ENCODE peak calls at places on chromosomes 2 and 18, in ten cellular contexts. U, Z, M, Y, B, A, D, H, L and G are unnamed samples.
A peak's percentile ranks its signal among the peaks of the same experiment; 100 is the strongest.

GRCh38 chr2:19667085-19667484 is 234.7 kb downstream of the TTC32 start:
- DNase-seq in U (no peak), Z (no peak), M (no peak), Y (no peak), B (peak; percentile 76), A (no peak), D (no peak), H (peak; percentile 7), L (peak; percentile 75), G (no peak)

GRCh38 chr18:11167778-11168177 is 18.4 kb upstream of the PIEZO2 start:
- DNase-seq in U (no peak), Z (no peak), M (no peak), Y (no peak), B (peak; percentile 35), A (no peak), D (no peak), H (peak; percentile 13), L (no peak), G (no peak)

GRCh38 chr2:144983107-144983506 is 463.2 kb upstream of the ZEB2 start:
- DNase-seq in U (no peak), Z (no peak), M (no peak), Y (no peak), B (no peak), A (no peak), D (no peak), H (no peak), L (no peak), G (no peak)

GRCh38 chr18:46009158-46009866 is 42.2 kb upstream of the EPG5 start:
- DNase-seq in U (no peak), Z (no peak), M (no peak), Y (no peak), B (no peak), A (no peak), D (no peak), H (no peak), L (no peak), G (no peak)

GRCh38 chr2:57701391-57701791 is 345.2 kb upstream of the VRK2 start:
- DNase-seq in U (no peak), Z (no peak), M (no peak), Y (no peak), B (no peak), A (no peak), D (no peak), H (no peak), L (no peak), G (no peak)

GRCh38 chr18:32469190-32469611 is 1.5 kb downstream of the GAREM1 start:
- DNase-seq in U (no peak), Z (no peak), M (peak; percentile 14), Y (peak; percentile 51), B (peak; percentile 43), A (no peak), D (peak; percentile 13), H (no peak), L (peak; percentile 23), G (no peak)

GRCh38 chr18:69257861-69258458 is 142.7 kb upstream of the DOK6 start:
- DNase-seq in U (no peak), Z (peak; percentile 43), M (peak; percentile 29), Y (no peak), B (peak; percentile 93), A (no peak), D (no peak), H (peak; percentile 16), L (peak; percentile 28), G (no peak)

GRCh38 chr2:98730851-98731708 is at the start of gene MGAT4A:
- DNase-seq in U (peak; percentile 47), Z (no peak), M (no peak), Y (peak; percentile 69), B (peak; percentile 47), A (peak; percentile 92), D (peak; percentile 88), H (no peak), L (peak; percentile 59), G (no peak)

GRCh38 chr2:141528990-141529389 is 601.8 kb downstream of the LRP1B start:
- DNase-seq in U (no peak), Z (no peak), M (no peak), Y (no peak), B (no peak), A (no peak), D (no peak), H (no peak), L (no peak), G (no peak)

GRCh38 chr2:39696072-39696471 is 30.4 kb downstream of the TMEM178A start:
- DNase-seq in U (no peak), Z (peak; percentile 21), M (peak; percentile 82), Y (no peak), B (peak; percentile 83), A (no peak), D (no peak), H (peak; percentile 80), L (no peak), G (no peak)

GRCh38 chr2:133314761-133315160 is 253.5 kb downstream of the NCKAP5 start:
- DNase-seq in U (no peak), Z (no peak), M (no peak), Y (no peak), B (no peak), A (no peak), D (no peak), H (no peak), L (no peak), G (no peak)

GRCh38 chr2:226793615-226794014 is 6.0 kb downstream of the IRS1 start:
- DNase-seq in U (no peak), Z (no peak), M (no peak), Y (no peak), B (no peak), A (no peak), D (no peak), H (no peak), L (no peak), G (no peak)

GRCh38 chr18:45611943-45612342 is 3.3 kb upstream of the SLC14A2 start:
- DNase-seq in U (no peak), Z (no peak), M (no peak), Y (no peak), B (no peak), A (no peak), D (no peak), H (no peak), L (no peak), G (no peak)

GRCh38 chr18:35089382-35089781 is 48.2 kb downstream of the MAPRE2 start:
- DNase-seq in U (no peak), Z (no peak), M (no peak), Y (no peak), B (no peak), A (no peak), D (no peak), H (no peak), L (no peak), G (no peak)

GRCh38 chr18:70243545-70243944 is 38.1 kb upstream of the RTTN start:
- DNase-seq in U (no peak), Z (no peak), M (no peak), Y (no peak), B (no peak), A (no peak), D (no peak), H (no peak), L (peak; percentile 73), G (no peak)

DNA sequence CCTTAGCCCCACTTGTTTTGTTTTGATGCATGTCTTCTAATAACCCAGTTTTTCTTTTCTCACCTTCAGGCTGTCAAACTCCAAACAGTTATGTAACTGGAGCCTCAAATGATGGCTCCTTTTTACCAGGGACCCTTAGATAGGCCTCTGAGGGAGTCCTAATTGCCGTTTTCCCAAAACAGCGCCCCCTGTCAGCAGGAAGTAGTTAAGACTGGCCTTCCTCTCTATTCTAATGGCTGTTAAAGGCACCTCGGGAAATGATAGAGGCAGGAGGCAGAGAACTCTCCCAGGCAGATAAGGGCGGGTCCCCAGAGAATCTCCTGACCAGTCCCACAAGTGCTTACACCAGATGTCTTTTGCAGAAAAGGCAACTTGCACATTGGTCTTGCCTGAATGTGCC is 123.2 kb downstream of the KCNS3 start:
- DNase-seq in U (no peak), Z (no peak), M (no peak), Y (no peak), B (no peak), A (no peak), D (no peak), H (no peak), L (no peak), G (no peak)
- TF ChIP-seq CTCF in U (peak; percentile 18), Z (peak; percentile 34), M (no peak), Y (no peak), B (no peak), A (no peak), D (peak; percentile 10), H (peak; percentile 7), L (peak; percentile 31), G (peak; percentile 28)

DNA sequence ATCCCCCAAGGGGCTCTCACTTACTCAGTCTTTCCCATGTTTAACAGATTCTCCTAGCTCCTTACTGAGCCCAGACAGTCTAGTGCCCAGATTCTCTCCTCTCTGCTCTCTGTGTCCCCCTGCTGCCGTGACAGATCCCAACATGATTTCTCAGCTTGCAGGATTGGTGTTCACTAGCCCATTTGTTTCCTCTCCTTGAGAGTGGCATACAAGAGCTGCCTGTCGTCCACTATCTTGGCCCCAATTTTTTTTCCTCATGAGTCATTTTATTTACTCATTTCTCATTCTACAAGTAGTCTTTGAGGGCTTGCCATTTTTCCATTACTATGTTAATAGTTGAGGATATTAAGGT is 199.9 kb upstream of the FN1 start:
- DNase-seq in U (no peak), Z (no peak), M (no peak), Y (no peak), B (peak; percentile 71), A (no peak), D (no peak), H (no peak), L (peak; percentile 84), G (no peak)
- TF ChIP-seq CTCF in U (no peak), Z (peak; percentile 25), M (peak; percentile 13), Y (no peak), B (peak; percentile 26), A (no peak), D (no peak), H (peak; percentile 37), L (peak; percentile 55), G (peak; percentile 55)

GRCh38 chr2:50863218-50863617 is 168.7 kb downstream of the NRXN1 start:
- DNase-seq in U (no peak), Z (no peak), M (no peak), Y (no peak), B (no peak), A (no peak), D (no peak), H (no peak), L (no peak), G (no peak)

GRCh38 chr2:50856112-50856511 is 175.8 kb downstream of the NRXN1 start:
- DNase-seq in U (no peak), Z (no peak), M (no peak), Y (no peak), B (peak; percentile 12), A (no peak), D (no peak), H (no peak), L (no peak), G (no peak)

GRCh38 chr2:50863856-50864255 is 168.1 kb downstream of the NRXN1 start:
- DNase-seq in U (no peak), Z (no peak), M (no peak), Y (no peak), B (no peak), A (no peak), D (no peak), H (no peak), L (no peak), G (no peak)

GRCh38 chr2:50859110-50859509 is 172.8 kb downstream of the NRXN1 start:
- DNase-seq in U (no peak), Z (no peak), M (no peak), Y (no peak), B (no peak), A (no peak), D (no peak), H (no peak), L (no peak), G (no peak)
- TF ChIP-seq CTCF in U (no peak), Z (no peak), M (no peak), Y (no peak), B (no peak), A (no peak), D (no peak), H (no peak), L (no peak), G (no peak)

GRCh38 chr2:153770359-153770991 is 101.2 kb upstream of the GALNT13 start:
- DNase-seq in U (no peak), Z (no peak), M (no peak), Y (no peak), B (no peak), A (no peak), D (no peak), H (no peak), L (peak; percentile 8), G (no peak)
- TF ChIP-seq CTCF in U (peak; percentile 47), Z (no peak), M (peak; percentile 26), Y (peak; percentile 33), B (no peak), A (peak; percentile 13), D (no peak), H (no peak), L (peak; percentile 49), G (peak; percentile 18)